ENCODE peak calls at places on chromosomes 11 and 22, in nine cellular contexts. One of them, this sample, is unnamed.

GRCh38 chr22:27462190-27462589 is 339.4 kb downstream of the MN1 start:
- DNase-seq in neural progenitor cell: peak
- DNase-seq in uterus: no peak
- DNase-seq in tibial nerve: no peak
- DNase-seq in body of pancreas: no peak
- DNase-seq in upper lobe of right lung: no peak
- DNase-seq in CD8-positive, alpha-beta T cell: no peak
- DNase-seq in lower lobe of right lung: no peak
- DNase-seq in cardiac muscle cell: no peak
- DNase-seq in this sample: no peak

GRCh38 chr11:33867996-33868645 is 23.8 kb downstream of the LMO2 start:
- DNase-seq in neural progenitor cell: peak
- DNase-seq in uterus: no peak
- DNase-seq in tibial nerve: no peak
- DNase-seq in body of pancreas: no peak
- DNase-seq in upper lobe of right lung: no peak
- DNase-seq in CD8-positive, alpha-beta T cell: no peak
- DNase-seq in lower lobe of right lung: no peak
- DNase-seq in cardiac muscle cell: no peak
- DNase-seq in this sample: no peak

GRCh38 chr11:85737738-85738137 is 51.7 kb upstream of the CCDC89 start:
- DNase-seq in neural progenitor cell: no peak
- DNase-seq in uterus: no peak
- DNase-seq in tibial nerve: no peak
- DNase-seq in body of pancreas: no peak
- DNase-seq in upper lobe of right lung: no peak
- DNase-seq in CD8-positive, alpha-beta T cell: no peak
- DNase-seq in lower lobe of right lung: no peak
- DNase-seq in cardiac muscle cell: peak
- DNase-seq in this sample: no peak

GRCh38 chr11:14644396-14645246 is 1.0 kb downstream of the PDE3B start:
- DNase-seq in neural progenitor cell: peak
- DNase-seq in uterus: no peak
- DNase-seq in tibial nerve: no peak
- DNase-seq in body of pancreas: peak
- DNase-seq in upper lobe of right lung: peak
- DNase-seq in CD8-positive, alpha-beta T cell: peak
- DNase-seq in lower lobe of right lung: peak
- DNase-seq in cardiac muscle cell: peak
- DNase-seq in this sample: peak

GRCh38 chr22:29148036-29148435 is 57.7 kb upstream of the EMID1 start:
- DNase-seq in neural progenitor cell: no peak
- DNase-seq in uterus: no peak
- DNase-seq in tibial nerve: no peak
- DNase-seq in body of pancreas: no peak
- DNase-seq in upper lobe of right lung: peak
- DNase-seq in CD8-positive, alpha-beta T cell: no peak
- DNase-seq in lower lobe of right lung: no peak
- DNase-seq in cardiac muscle cell: no peak
- DNase-seq in this sample: peak

GRCh38 chr11:114340311-114341131 is 44.3 kb downstream of the NNMT start:
- DNase-seq in neural progenitor cell: peak
- DNase-seq in uterus: peak
- DNase-seq in tibial nerve: peak
- DNase-seq in body of pancreas: peak
- DNase-seq in upper lobe of right lung: peak
- DNase-seq in CD8-positive, alpha-beta T cell: no peak
- DNase-seq in lower lobe of right lung: peak
- DNase-seq in cardiac muscle cell: peak
- DNase-seq in this sample: no peak

GRCh38 chr22:45538284-45538683 is 35.6 kb downstream of the FBLN1 start:
- DNase-seq in neural progenitor cell: no peak
- DNase-seq in uterus: no peak
- DNase-seq in tibial nerve: no peak
- DNase-seq in body of pancreas: no peak
- DNase-seq in upper lobe of right lung: no peak
- DNase-seq in CD8-positive, alpha-beta T cell: no peak
- DNase-seq in lower lobe of right lung: no peak
- DNase-seq in cardiac muscle cell: no peak
- DNase-seq in this sample: no peak

GRCh38 chr11:102843474-102843873 is at the start of gene MMP3:
- DNase-seq in neural progenitor cell: no peak
- DNase-seq in uterus: no peak
- DNase-seq in tibial nerve: no peak
- DNase-seq in body of pancreas: no peak
- DNase-seq in upper lobe of right lung: no peak
- DNase-seq in CD8-positive, alpha-beta T cell: no peak
- DNase-seq in lower lobe of right lung: no peak
- DNase-seq in cardiac muscle cell: no peak
- DNase-seq in this sample: no peak

GRCh38 chr11:110000045-110000502 is 93.1 kb upstream of the ZC3H12C start:
- DNase-seq in neural progenitor cell: no peak
- DNase-seq in uterus: no peak
- DNase-seq in tibial nerve: no peak
- DNase-seq in body of pancreas: no peak
- DNase-seq in upper lobe of right lung: no peak
- DNase-seq in CD8-positive, alpha-beta T cell: no peak
- DNase-seq in lower lobe of right lung: no peak
- DNase-seq in cardiac muscle cell: peak
- DNase-seq in this sample: no peak

GRCh38 chr22:17941501-17942406 is 82.6 kb downstream of the MICAL3 start:
- DNase-seq in neural progenitor cell: no peak
- DNase-seq in uterus: no peak
- DNase-seq in tibial nerve: no peak
- DNase-seq in body of pancreas: no peak
- DNase-seq in upper lobe of right lung: no peak
- DNase-seq in CD8-positive, alpha-beta T cell: no peak
- DNase-seq in lower lobe of right lung: no peak
- DNase-seq in cardiac muscle cell: peak
- DNase-seq in this sample: no peak

GRCh38 chr22:17939011-17939410 is 85.3 kb downstream of the MICAL3 start:
- DNase-seq in neural progenitor cell: no peak
- DNase-seq in uterus: no peak
- DNase-seq in tibial nerve: no peak
- DNase-seq in body of pancreas: no peak
- DNase-seq in upper lobe of right lung: no peak
- DNase-seq in CD8-positive, alpha-beta T cell: no peak
- DNase-seq in lower lobe of right lung: no peak
- DNase-seq in cardiac muscle cell: no peak
- DNase-seq in this sample: no peak

GRCh38 chr22:17938484-17938924 is 85.9 kb downstream of the MICAL3 start:
- DNase-seq in neural progenitor cell: no peak
- DNase-seq in uterus: no peak
- DNase-seq in tibial nerve: no peak
- DNase-seq in body of pancreas: no peak
- DNase-seq in upper lobe of right lung: no peak
- DNase-seq in CD8-positive, alpha-beta T cell: no peak
- DNase-seq in lower lobe of right lung: no peak
- DNase-seq in cardiac muscle cell: peak
- DNase-seq in this sample: no peak

GRCh38 chr22:17942721-17943120 is 81.6 kb downstream of the MICAL3 start:
- DNase-seq in neural progenitor cell: no peak
- DNase-seq in uterus: no peak
- DNase-seq in tibial nerve: no peak
- DNase-seq in body of pancreas: no peak
- DNase-seq in upper lobe of right lung: no peak
- DNase-seq in CD8-positive, alpha-beta T cell: no peak
- DNase-seq in lower lobe of right lung: no peak
- DNase-seq in cardiac muscle cell: no peak
- DNase-seq in this sample: no peak

GRCh38 chr22:17939579-17939978 is 84.8 kb downstream of the MICAL3 start:
- DNase-seq in neural progenitor cell: no peak
- DNase-seq in uterus: no peak
- DNase-seq in tibial nerve: no peak
- DNase-seq in body of pancreas: no peak
- DNase-seq in upper lobe of right lung: no peak
- DNase-seq in CD8-positive, alpha-beta T cell: no peak
- DNase-seq in lower lobe of right lung: no peak
- DNase-seq in cardiac muscle cell: no peak
- DNase-seq in this sample: no peak
- H3K27ac ChIP-seq in neural progenitor cell: no peak
- H3K27ac ChIP-seq in uterus: no peak
- H3K27ac ChIP-seq in tibial nerve: no peak
- H3K27ac ChIP-seq in body of pancreas: no peak
- H3K27ac ChIP-seq in upper lobe of right lung: no peak
- H3K27ac ChIP-seq in CD8-positive, alpha-beta T cell: no peak
- H3K27ac ChIP-seq in lower lobe of right lung: no peak
- H3K27ac ChIP-seq in cardiac muscle cell: peak
- H3K27ac ChIP-seq in this sample: no peak

GRCh38 chr11:19800162-19800561 is 87.5 kb downstream of the NAV2 start:
- DNase-seq in neural progenitor cell: no peak
- DNase-seq in uterus: no peak
- DNase-seq in tibial nerve: no peak
- DNase-seq in body of pancreas: no peak
- DNase-seq in upper lobe of right lung: no peak
- DNase-seq in CD8-positive, alpha-beta T cell: no peak
- DNase-seq in lower lobe of right lung: no peak
- DNase-seq in cardiac muscle cell: no peak
- DNase-seq in this sample: no peak

GRCh38 chr11:19803506-19803998 is 90.9 kb downstream of the NAV2 start:
- DNase-seq in neural progenitor cell: no peak
- DNase-seq in uterus: no peak
- DNase-seq in tibial nerve: no peak
- DNase-seq in body of pancreas: peak
- DNase-seq in upper lobe of right lung: no peak
- DNase-seq in CD8-positive, alpha-beta T cell: no peak
- DNase-seq in lower lobe of right lung: no peak
- DNase-seq in cardiac muscle cell: no peak
- DNase-seq in this sample: no peak

GRCh38 chr11:19805346-19805745 is 92.7 kb downstream of the NAV2 start:
- DNase-seq in neural progenitor cell: no peak
- DNase-seq in uterus: no peak
- DNase-seq in tibial nerve: no peak
- DNase-seq in body of pancreas: no peak
- DNase-seq in upper lobe of right lung: no peak
- DNase-seq in CD8-positive, alpha-beta T cell: no peak
- DNase-seq in lower lobe of right lung: no peak
- DNase-seq in cardiac muscle cell: no peak
- DNase-seq in this sample: no peak

GRCh38 chr11:19802773-19803293 is 90.2 kb downstream of the NAV2 start:
- DNase-seq in neural progenitor cell: no peak
- DNase-seq in uterus: no peak
- DNase-seq in tibial nerve: no peak
- DNase-seq in body of pancreas: no peak
- DNase-seq in upper lobe of right lung: no peak
- DNase-seq in CD8-positive, alpha-beta T cell: no peak
- DNase-seq in lower lobe of right lung: no peak
- DNase-seq in cardiac muscle cell: no peak
- DNase-seq in this sample: no peak

DNA sequence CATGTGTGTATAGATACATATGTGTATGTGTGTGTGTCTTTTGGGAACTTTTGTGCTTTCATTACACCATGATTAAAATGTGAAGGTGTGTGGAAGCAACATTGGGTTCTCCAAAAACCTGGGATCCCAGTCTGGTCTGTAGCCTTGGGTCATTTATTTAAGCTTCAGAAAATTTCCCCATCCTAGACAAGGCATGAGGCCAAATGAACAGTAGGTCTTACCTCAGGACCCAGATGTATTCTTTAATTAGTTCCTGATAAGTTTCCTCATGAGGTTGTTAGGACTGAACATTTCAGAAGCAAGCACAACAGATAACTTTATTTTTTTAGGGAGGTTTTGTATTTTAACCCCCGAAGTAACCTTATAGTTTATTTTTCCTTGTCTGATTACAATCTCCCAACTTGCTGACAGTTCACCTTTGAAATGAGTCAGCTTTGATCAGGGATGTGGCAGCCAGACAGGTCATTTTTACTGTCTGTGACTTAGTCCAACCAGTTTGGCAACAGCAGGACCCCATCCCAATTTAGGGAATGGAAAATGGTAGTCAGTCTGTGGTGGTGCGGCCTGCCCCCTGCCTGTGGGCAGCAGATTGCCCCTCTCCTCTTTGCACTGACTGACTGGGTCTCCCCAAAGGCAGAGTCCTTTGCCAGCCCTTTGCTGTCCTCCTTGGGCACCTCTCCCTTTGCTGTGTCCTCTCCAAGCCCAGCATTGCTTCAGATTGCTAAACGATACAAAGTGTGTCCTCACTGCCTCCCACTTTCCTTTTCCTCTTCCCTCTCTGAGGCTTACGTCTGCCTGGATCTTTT is 88.3 kb downstream of the NAV2 start:
- DNase-seq in neural progenitor cell: no peak
- DNase-seq in uterus: no peak
- DNase-seq in tibial nerve: no peak
- DNase-seq in body of pancreas: no peak
- DNase-seq in upper lobe of right lung: no peak
- DNase-seq in CD8-positive, alpha-beta T cell: no peak
- DNase-seq in lower lobe of right lung: no peak
- DNase-seq in cardiac muscle cell: no peak
- DNase-seq in this sample: no peak
- TF ChIP-seq CTCF in neural progenitor cell: peak
- TF ChIP-seq CTCF in uterus: no peak
- TF ChIP-seq CTCF in tibial nerve: no peak
- TF ChIP-seq CTCF in body of pancreas: no peak
- TF ChIP-seq CTCF in upper lobe of right lung: no peak
- TF ChIP-seq CTCF in CD8-positive, alpha-beta T cell: no peak
- TF ChIP-seq CTCF in lower lobe of right lung: no peak
- TF ChIP-seq CTCF in cardiac muscle cell: no peak
- TF ChIP-seq CTCF in this sample: no peak

GRCh38 chr11:19931768-19932369 is 219.2 kb downstream of the NAV2 start:
- DNase-seq in neural progenitor cell: no peak
- DNase-seq in uterus: no peak
- DNase-seq in tibial nerve: no peak
- DNase-seq in body of pancreas: no peak
- DNase-seq in upper lobe of right lung: no peak
- DNase-seq in CD8-positive, alpha-beta T cell: no peak
- DNase-seq in lower lobe of right lung: no peak
- DNase-seq in cardiac muscle cell: no peak
- DNase-seq in this sample: peak
- H3K4me3 ChIP-seq in neural progenitor cell: no peak
- H3K4me3 ChIP-seq in uterus: no peak
- H3K4me3 ChIP-seq in tibial nerve: no peak
- H3K4me3 ChIP-seq in body of pancreas: no peak
- H3K4me3 ChIP-seq in upper lobe of right lung: no peak
- H3K4me3 ChIP-seq in CD8-positive, alpha-beta T cell: no peak
- H3K4me3 ChIP-seq in lower lobe of right lung: no peak
- H3K4me3 ChIP-seq in cardiac muscle cell: no peak
- H3K4me3 ChIP-seq in this sample: peak

DNA sequence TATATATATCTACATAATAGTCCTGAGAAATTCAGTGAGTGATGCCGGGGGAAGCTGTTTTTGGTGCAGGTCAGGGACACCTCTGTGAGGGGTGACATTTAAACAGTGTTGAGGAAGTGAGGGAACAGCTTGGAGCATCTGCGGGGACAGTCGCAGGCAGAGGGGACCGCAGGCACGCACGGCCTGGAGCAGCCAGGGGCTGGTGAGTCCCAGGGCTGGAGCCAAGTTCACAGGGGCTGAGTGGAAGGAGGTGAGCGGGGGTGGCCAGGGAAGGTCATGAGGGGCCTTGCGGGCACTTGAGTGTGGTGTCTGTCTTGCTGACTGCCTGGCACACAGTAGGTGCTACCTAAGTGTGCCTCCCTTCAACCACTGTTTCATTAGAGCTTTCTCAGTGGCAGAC is 65.4 kb downstream of the TSPAN18 start:
- DNase-seq in neural progenitor cell: no peak
- DNase-seq in uterus: no peak
- DNase-seq in tibial nerve: no peak
- DNase-seq in body of pancreas: no peak
- DNase-seq in upper lobe of right lung: peak
- DNase-seq in CD8-positive, alpha-beta T cell: no peak
- DNase-seq in lower lobe of right lung: no peak
- DNase-seq in cardiac muscle cell: no peak
- DNase-seq in this sample: no peak
- H3K27ac ChIP-seq in neural progenitor cell: no peak
- H3K27ac ChIP-seq in uterus: no peak
- H3K27ac ChIP-seq in tibial nerve: no peak
- H3K27ac ChIP-seq in body of pancreas: no peak
- H3K27ac ChIP-seq in upper lobe of right lung: no peak
- H3K27ac ChIP-seq in CD8-positive, alpha-beta T cell: no peak
- H3K27ac ChIP-seq in lower lobe of right lung: no peak
- H3K27ac ChIP-seq in cardiac muscle cell: peak
- H3K27ac ChIP-seq in this sample: no peak

GRCh38 chr22:19727310-19728150 is 4.2 kb downstream of the GP1BB start:
- DNase-seq in neural progenitor cell: no peak
- DNase-seq in uterus: no peak
- DNase-seq in tibial nerve: no peak
- DNase-seq in body of pancreas: no peak
- DNase-seq in upper lobe of right lung: no peak
- DNase-seq in CD8-positive, alpha-beta T cell: no peak
- DNase-seq in lower lobe of right lung: no peak
- DNase-seq in cardiac muscle cell: no peak
- DNase-seq in this sample: no peak
- TF ChIP-seq CTCF in neural progenitor cell: no peak
- TF ChIP-seq CTCF in uterus: no peak
- TF ChIP-seq CTCF in tibial nerve: no peak
- TF ChIP-seq CTCF in body of pancreas: no peak
- TF ChIP-seq CTCF in upper lobe of right lung: no peak
- TF ChIP-seq CTCF in CD8-positive, alpha-beta T cell: no peak
- TF ChIP-seq CTCF in lower lobe of right lung: no peak
- TF ChIP-seq CTCF in cardiac muscle cell: no peak
- TF ChIP-seq CTCF in this sample: no peak